ENCODE peak calls at places on chromosomes 1 and 21, in six cellular contexts. D, N, L, C, Z and A are unnamed samples.

GRCh38 chr1:222589462-222590302 is at the start of gene TAF1A:
- DNase-seq in Z (peak; percentile 90), C (peak; percentile 83), N (peak; percentile 87), D (peak; percentile 88), L (peak; percentile 90), A (peak; percentile 95)

GRCh38 chr1:46180082-46180616 is 3.9 kb upstream of the P3R3URF start:
- DNase-seq in N (peak; percentile 80), Z (peak; percentile 35), D (no peak), C (no peak), L (no peak), A (no peak)

GRCh38 chr1:243438815-243439214 is 183.0 kb downstream of the SDCCAG8 start:
- DNase-seq in D (no peak), Z (no peak), N (no peak), C (no peak), L (no peak), A (no peak)

GRCh38 chr1:2132222-2133038 is 62.1 kb downstream of the FAAP20 start:
- DNase-seq in Z (peak; percentile 14), C (no peak), D (peak; percentile 58), N (no peak), L (peak; percentile 73), A (peak; percentile 52)

GRCh38 chr1:19165501-19165900 is 44.6 kb downstream of the UBR4 start:
- DNase-seq in L (no peak), Z (no peak), N (no peak), C (no peak), D (peak; percentile 66), A (no peak)

GRCh38 chr1:91601554-91602322 is 101.1 kb downstream of the CDC7 start:
- DNase-seq in N (peak; percentile 7), D (no peak), L (no peak), Z (no peak), C (no peak), A (no peak)

GRCh38 chr1:114352797-114353196 is 158.2 kb downstream of the TRIM33 start:
- DNase-seq in N (peak; percentile 45), Z (no peak), D (no peak), L (no peak), C (no peak), A (no peak)

GRCh38 chr1:212488436-212489283 is 55.9 kb downstream of the NENF start:
- DNase-seq in N (no peak), D (peak; percentile 86), Z (peak; percentile 98), C (no peak), L (no peak), A (peak; percentile 67)

GRCh38 chr1:245345191-245345884 is 190.6 kb downstream of the KIF26B start:
- DNase-seq in L (no peak), C (no peak), D (no peak), N (no peak), Z (no peak), A (no peak)

GRCh38 chr1:45499415-45499769 is 481 bp downstream of the CCDC163 start:
- DNase-seq in D (no peak), Z (no peak), C (no peak), L (no peak), N (no peak), A (no peak)

GRCh38 chr1:156260896-156261295 is 13.0 kb upstream of the PAQR6 start:
- DNase-seq in Z (no peak), L (no peak), C (no peak), N (no peak), D (no peak), A (no peak)
- TF ChIP-seq CTCF in Z (no peak), L (no peak), C (no peak), N (no peak), D (no peak), A (no peak)

GRCh38 chr21:46051821-46052675 is 45.9 kb upstream of the COL6A2 start:
- DNase-seq in N (no peak), D (peak; percentile 24), L (peak; percentile 39), C (no peak), Z (no peak), A (no peak)

GRCh38 chr21:46054447-46054846 is 43.5 kb upstream of the COL6A2 start:
- DNase-seq in N (no peak), D (peak; percentile 62), L (peak; percentile 86), Z (no peak), C (no peak), A (peak; percentile 20)

GRCh38 chr21:46054031-46054430 is 43.9 kb upstream of the COL6A2 start:
- DNase-seq in L (peak; percentile 44), N (no peak), Z (no peak), D (peak; percentile 29), C (no peak), A (peak; percentile 12)

GRCh38 chr21:46051379-46051770 is 46.5 kb upstream of the COL6A2 start:
- DNase-seq in C (no peak), N (no peak), D (no peak), L (no peak), Z (no peak), A (no peak)

GRCh38 chr21:46052703-46053651 is 44.9 kb upstream of the COL6A2 start:
- DNase-seq in Z (peak; percentile 31), N (no peak), L (peak; percentile 42), C (no peak), D (peak; percentile 46), A (peak; percentile 10)
- TF ChIP-seq POLR2A in Z (no peak), N (no peak), L (no peak), C (no peak), D (peak; percentile 16), A (no peak)

DNA sequence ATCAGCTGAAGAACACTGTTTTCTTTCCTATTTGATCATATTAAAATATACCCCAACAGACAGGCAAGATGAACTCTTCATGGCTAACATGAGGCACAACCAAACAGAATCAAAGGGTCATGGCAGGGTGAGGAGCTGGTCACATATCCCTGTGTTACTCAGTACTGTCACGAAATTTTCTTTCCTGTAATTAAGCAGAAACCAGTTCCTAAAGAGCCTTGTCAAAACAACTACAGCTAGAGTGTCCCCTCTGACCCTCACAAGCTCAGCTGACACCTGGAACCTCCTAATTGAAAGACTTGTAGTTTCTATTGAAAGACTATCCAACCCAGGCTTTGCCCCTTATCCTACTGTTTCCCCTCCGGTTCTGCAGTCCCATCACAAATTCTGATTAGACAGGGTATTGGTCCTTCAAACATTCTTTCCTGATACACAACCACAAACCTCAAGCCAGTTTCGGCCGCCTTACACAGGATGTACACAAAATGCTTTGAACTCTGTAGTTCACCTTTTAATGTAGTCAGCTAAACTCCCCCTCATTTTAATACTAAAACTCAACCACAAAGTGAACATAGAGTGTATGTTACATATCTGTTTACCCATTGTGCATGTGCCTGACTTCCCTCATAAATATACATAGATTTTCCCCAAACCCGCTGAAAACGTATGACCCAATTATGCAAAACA is 651.9 kb downstream of the MRPL39 start:
- DNase-seq in D (no peak), Z (no peak), L (no peak), N (no peak), C (no peak), A (no peak)
- H3K27ac ChIP-seq in D (no peak overlapping the region), Z (no peak overlapping the region), L (no peak overlapping the region), N (no peak overlapping the region), C (no peak overlapping the region), A (no peak overlapping the region)

DNA sequence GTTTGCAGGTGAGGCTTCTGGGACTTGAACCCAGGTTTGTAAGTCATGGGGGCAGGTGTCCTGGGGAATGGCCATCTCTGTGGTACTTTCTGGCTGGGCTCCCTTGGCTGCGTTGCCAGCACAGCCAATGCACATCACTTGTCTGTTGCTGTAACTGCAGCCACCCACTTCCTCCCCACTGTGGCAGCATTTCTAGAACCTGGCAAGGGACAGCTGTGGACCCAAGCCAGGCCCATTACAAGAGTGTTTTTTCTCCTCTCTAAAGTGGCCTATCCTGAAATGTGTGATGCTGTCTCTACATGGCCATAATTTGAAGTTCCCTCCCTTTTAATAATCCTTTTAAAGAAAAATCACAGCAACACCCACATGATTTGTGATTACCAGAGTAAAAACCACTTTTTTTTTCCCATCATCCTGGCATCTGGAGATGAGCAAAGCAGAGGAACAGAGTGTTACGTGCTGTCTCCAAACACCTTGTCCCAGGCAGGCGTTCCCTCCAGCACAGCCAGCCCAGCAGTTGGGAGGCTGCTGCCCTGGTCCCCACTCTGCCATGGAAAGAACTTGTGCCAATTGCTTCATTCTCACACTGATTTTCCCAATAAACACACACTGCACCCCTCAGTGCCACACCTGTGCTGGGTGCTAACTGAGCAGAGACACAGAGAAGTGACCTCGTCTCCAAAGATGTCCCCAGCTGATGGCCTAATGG is 360.6 kb upstream of the USP24 start:
- DNase-seq in Z (no peak), C (no peak), L (peak; percentile 55), N (peak; percentile 5), D (peak; percentile 68), A (no peak)
- TF ChIP-seq CTCF in Z (no peak), C (no peak), L (no peak), N (no peak), D (no peak), A (no peak)

GRCh38 chr1:9039761-9040658 is 13.8 kb upstream of the SLC2A7 start:
- DNase-seq in C (no peak), Z (no peak), D (no peak), N (peak; percentile 79), L (no peak), A (no peak)

GRCh38 chr1:9038338-9038650 is 12.1 kb upstream of the SLC2A7 start:
- DNase-seq in Z (no peak), D (no peak), L (no peak), N (no peak), C (no peak), A (no peak)

GRCh38 chr1:9040659-9041030 is 14.4 kb upstream of the SLC2A7 start:
- DNase-seq in D (no peak), L (no peak), N (no peak), Z (no peak), C (no peak), A (no peak)

GRCh38 chr1:9037476-9038337 is 11.5 kb upstream of the SLC2A7 start:
- DNase-seq in Z (no peak), C (no peak), L (no peak), N (no peak), D (no peak), A (no peak)

DNA sequence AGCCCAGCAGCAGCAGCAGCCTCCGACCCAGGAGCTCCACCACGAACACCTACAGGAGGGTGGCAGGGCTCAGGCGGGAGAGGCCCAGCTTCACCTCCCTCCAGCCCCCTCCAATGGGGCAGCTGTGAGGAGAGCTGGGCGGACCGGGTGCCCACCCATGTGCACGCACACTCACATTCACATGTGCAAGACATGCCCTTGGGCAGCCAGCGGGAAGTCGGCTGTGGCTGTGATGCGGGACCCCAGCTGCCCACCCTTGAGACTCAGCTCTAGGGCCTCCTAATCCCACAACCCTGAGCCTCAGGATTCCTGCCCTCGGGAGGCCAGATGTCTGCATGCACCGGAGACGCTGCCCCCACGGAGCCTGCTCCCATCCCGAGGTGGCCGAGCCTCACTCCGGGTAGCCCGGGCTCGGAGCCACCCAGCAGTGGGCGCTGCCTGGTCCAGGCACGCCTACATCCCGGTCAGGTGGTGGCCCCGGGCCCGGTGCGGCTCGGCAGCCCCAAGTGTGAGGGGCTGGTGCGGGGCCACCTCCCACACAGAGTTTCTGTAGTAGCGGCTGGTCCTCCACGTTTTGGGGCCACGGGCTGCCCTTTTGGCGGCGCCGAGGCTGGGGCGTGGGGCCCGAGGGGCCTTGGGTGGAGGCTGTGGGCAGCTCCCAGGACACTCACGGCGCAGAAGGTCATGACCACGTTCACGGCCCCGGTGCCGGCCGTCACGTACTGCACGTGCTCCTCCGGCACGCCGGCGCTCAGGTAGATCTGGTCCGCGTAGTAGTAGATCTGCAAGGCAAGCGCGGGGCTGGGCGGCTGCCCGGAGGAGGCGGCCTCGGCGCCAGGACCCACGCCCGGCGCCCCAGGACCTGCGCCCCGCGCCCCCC is 12.9 kb upstream of the SLC2A7 start:
- DNase-seq in L (no peak), D (no peak), N (peak; percentile 83), C (no peak), Z (no peak), A (no peak)
- TF ChIP-seq POLR2A in L (no peak), D (no peak), N (no peak), C (no peak), Z (no peak), A (no peak)